ENCODE peak calls at places on chromosomes 12 and 14, in five cellular contexts. One of them, this sample, is unnamed.

GRCh38 chr12:67367843-67368242 is 98.7 kb downstream of the CAND1 start:
- DNase-seq in IMR-90: peak
- DNase-seq in K562: no peak
- DNase-seq in SK-N-SH: no peak
- DNase-seq in GM12878: no peak
- DNase-seq in this sample: no peak

GRCh38 chr12:6899837-6900519 is 4.6 kb upstream of the LRRC23 start:
- DNase-seq in IMR-90: peak
- DNase-seq in K562: no peak
- DNase-seq in SK-N-SH: no peak
- DNase-seq in GM12878: no peak
- DNase-seq in this sample: peak

GRCh38 chr12:17866802-17867201 is 223.2 kb downstream of the RERGL start:
- DNase-seq in IMR-90: no peak
- DNase-seq in K562: no peak
- DNase-seq in SK-N-SH: no peak
- DNase-seq in GM12878: no peak
- DNase-seq in this sample: no peak

GRCh38 chr12:65561798-65562382 is 262.4 kb upstream of the HMGA2 start:
- DNase-seq in IMR-90: peak
- DNase-seq in K562: no peak
- DNase-seq in SK-N-SH: no peak
- DNase-seq in GM12878: no peak
- DNase-seq in this sample: no peak

GRCh38 chr14:99522025-99522401 is 40.8 kb downstream of the CCNK start:
- DNase-seq in IMR-90: no peak
- DNase-seq in K562: no peak
- DNase-seq in SK-N-SH: no peak
- DNase-seq in GM12878: no peak
- DNase-seq in this sample: no peak

GRCh38 chr12:74293689-74294131 is 243.9 kb upstream of the ATXN7L3B start:
- DNase-seq in IMR-90: no peak
- DNase-seq in K562: peak
- DNase-seq in SK-N-SH: no peak
- DNase-seq in GM12878: no peak
- DNase-seq in this sample: no peak

GRCh38 chr14:37588667-37588955 is 6.4 kb downstream of the FOXA1 start:
- DNase-seq in IMR-90: no peak
- DNase-seq in K562: no peak
- DNase-seq in SK-N-SH: no peak
- DNase-seq in GM12878: no peak
- DNase-seq in this sample: no peak

GRCh38 chr12:795305-795704 is 42.9 kb downstream of the WNK1 start:
- DNase-seq in IMR-90: no peak
- DNase-seq in K562: no peak
- DNase-seq in SK-N-SH: no peak
- DNase-seq in GM12878: no peak
- DNase-seq in this sample: no peak

GRCh38 chr14:106831322-106831720 is 1304.9 kb downstream of the TMEM121 start:
- DNase-seq in IMR-90: no peak
- DNase-seq in K562: no peak
- DNase-seq in SK-N-SH: peak
- DNase-seq in GM12878: no peak
- DNase-seq in this sample: no peak

GRCh38 chr12:57498571-57498970 is 10.7 kb downstream of the MARS1 start:
- DNase-seq in IMR-90: no peak
- DNase-seq in K562: no peak
- DNase-seq in SK-N-SH: no peak
- DNase-seq in GM12878: no peak
- DNase-seq in this sample: no peak

GRCh38 chr14:65879218-65880009 is 466.9 kb downstream of the FUT8 start:
- DNase-seq in IMR-90: peak
- DNase-seq in K562: no peak
- DNase-seq in SK-N-SH: no peak
- DNase-seq in GM12878: no peak
- DNase-seq in this sample: peak

GRCh38 chr12:79737875-79738718 is 47.3 kb upstream of the PAWR start:
- DNase-seq in IMR-90: peak
- DNase-seq in K562: peak
- DNase-seq in SK-N-SH: peak
- DNase-seq in GM12878: peak
- DNase-seq in this sample: peak

GRCh38 chr12:13367973-13368372 is 171.4 kb downstream of the EMP1 start:
- DNase-seq in IMR-90: no peak
- DNase-seq in K562: no peak
- DNase-seq in SK-N-SH: no peak
- DNase-seq in GM12878: no peak
- DNase-seq in this sample: no peak

GRCh38 chr12:114848661-114849060 is 164.7 kb upstream of the TBX3 start:
- DNase-seq in IMR-90: peak
- DNase-seq in K562: no peak
- DNase-seq in SK-N-SH: no peak
- DNase-seq in GM12878: no peak
- DNase-seq in this sample: no peak

GRCh38 chr14:103099081-103099732 is 4.7 kb downstream of the EXOC3L4 start:
- DNase-seq in IMR-90: no peak
- DNase-seq in K562: peak
- DNase-seq in SK-N-SH: no peak
- DNase-seq in GM12878: no peak
- DNase-seq in this sample: no peak

GRCh38 chr14:20697273-20698017 is 8.9 kb downstream of the ANG start:
- DNase-seq in IMR-90: peak
- DNase-seq in K562: peak
- DNase-seq in SK-N-SH: peak
- DNase-seq in GM12878: no peak
- DNase-seq in this sample: peak

GRCh38 chr12:124006582-124007170 is 33.7 kb downstream of the ZNF664 start:
- DNase-seq in IMR-90: no peak
- DNase-seq in K562: peak
- DNase-seq in SK-N-SH: no peak
- DNase-seq in GM12878: no peak
- DNase-seq in this sample: no peak

GRCh38 chr12:131527736-131528135 is 183.2 kb upstream of the SFSWAP start:
- DNase-seq in IMR-90: no peak
- DNase-seq in K562: no peak
- DNase-seq in SK-N-SH: no peak
- DNase-seq in GM12878: no peak
- DNase-seq in this sample: no peak
- TF ChIP-seq RCOR1 in IMR-90: no peak
- TF ChIP-seq RCOR1 in K562: no peak
- TF ChIP-seq RCOR1 in SK-N-SH: no peak
- TF ChIP-seq RCOR1 in GM12878: no peak
- TF ChIP-seq RCOR1 in this sample: no peak

GRCh38 chr12:75844985-75845384 is 186.6 kb downstream of the PHLDA1 start:
- DNase-seq in IMR-90: no peak
- DNase-seq in K562: no peak
- DNase-seq in SK-N-SH: no peak
- DNase-seq in GM12878: no peak
- DNase-seq in this sample: no peak
- TF ChIP-seq RCOR1 in IMR-90: no peak
- TF ChIP-seq RCOR1 in K562: no peak
- TF ChIP-seq RCOR1 in SK-N-SH: no peak
- TF ChIP-seq RCOR1 in GM12878: no peak
- TF ChIP-seq RCOR1 in this sample: no peak

DNA sequence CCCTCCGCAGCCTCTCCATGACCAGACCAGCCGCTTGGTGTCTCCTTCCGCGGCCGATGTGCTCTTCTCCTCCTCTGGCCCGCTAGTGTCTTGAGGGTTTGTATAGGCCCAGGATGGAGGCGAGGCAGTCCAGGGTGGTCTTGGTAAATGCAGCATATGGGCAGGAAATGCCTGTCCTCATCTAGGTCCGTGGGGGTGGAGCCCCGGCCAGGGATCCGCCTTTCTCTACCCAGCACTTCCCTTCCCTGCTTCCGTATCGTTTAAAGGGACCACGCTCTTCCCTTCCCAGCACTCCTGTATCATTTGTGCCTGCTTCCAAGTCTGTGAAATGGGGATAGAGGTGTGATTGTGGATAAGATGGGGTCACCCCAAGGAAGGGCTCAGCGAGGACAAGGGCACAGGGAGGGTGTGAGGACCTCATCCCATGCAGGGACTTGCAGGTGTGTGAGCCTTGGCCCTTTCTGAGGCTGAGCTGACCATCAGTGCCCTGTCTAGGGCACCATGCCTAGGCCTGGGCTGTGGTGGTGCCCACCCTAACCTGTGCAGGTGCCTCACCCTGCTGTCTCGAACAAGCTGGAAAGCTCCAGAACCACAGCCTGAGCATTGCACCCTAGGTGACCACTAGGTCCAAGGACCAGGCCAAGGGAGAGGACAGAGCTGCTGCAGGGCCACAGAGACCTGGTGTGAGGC is 326.8 kb upstream of the RTL1 start:
- DNase-seq in IMR-90: no peak
- DNase-seq in K562: no peak
- DNase-seq in SK-N-SH: peak
- DNase-seq in GM12878: no peak
- DNase-seq in this sample: peak
- TF ChIP-seq RCOR1 in IMR-90: no peak
- TF ChIP-seq RCOR1 in K562: no peak
- TF ChIP-seq RCOR1 in SK-N-SH: no peak
- TF ChIP-seq RCOR1 in GM12878: no peak
- TF ChIP-seq RCOR1 in this sample: no peak

GRCh38 chr12:62258231-62258630 is 2.0 kb upstream of the USP15 start:
- DNase-seq in IMR-90: no peak
- DNase-seq in K562: no peak
- DNase-seq in SK-N-SH: no peak
- DNase-seq in GM12878: no peak
- DNase-seq in this sample: no peak

GRCh38 chr12:62261876-62262275 is 1.7 kb downstream of the USP15 start:
- DNase-seq in IMR-90: no peak
- DNase-seq in K562: no peak
- DNase-seq in SK-N-SH: no peak
- DNase-seq in GM12878: no peak
- DNase-seq in this sample: no peak

GRCh38 chr12:62260733-62261683 is 804 bp downstream of the USP15 start:
- DNase-seq in IMR-90: peak
- DNase-seq in K562: peak
- DNase-seq in SK-N-SH: peak
- DNase-seq in GM12878: peak
- DNase-seq in this sample: peak

GRCh38 chr12:62259311-62259992 is 752 bp upstream of the USP15 start:
- DNase-seq in IMR-90: no peak
- DNase-seq in K562: no peak
- DNase-seq in SK-N-SH: peak
- DNase-seq in GM12878: no peak
- DNase-seq in this sample: peak

GRCh38 chr12:62259993-62260732 is at the start of gene USP15:
- DNase-seq in IMR-90: peak
- DNase-seq in K562: peak
- DNase-seq in SK-N-SH: peak
- DNase-seq in GM12878: peak
- DNase-seq in this sample: peak
- TF ChIP-seq RCOR1 in IMR-90: no peak
- TF ChIP-seq RCOR1 in K562: no peak
- TF ChIP-seq RCOR1 in SK-N-SH: peak
- TF ChIP-seq RCOR1 in GM12878: no peak
- TF ChIP-seq RCOR1 in this sample: no peak